ENCODE peak calls at places on chromosomes 6 and 20, in eight cellular contexts. B is HT1080; M is AG20443; R is head of caudate nucleus; A is WERI-Rb-1; L is Right ventricle myocardium superior; V is T-helper 2 cell treated with Interferon-gamma antibody and Interleukin-4, amounts not matched to agents 5 μg/mL and 100 μg/mL, for 36 hours; K is gastrocnemius medialis. U is an unnamed sample.
A peak's percentile ranks its signal among the peaks of the same experiment; 100 is the strongest.

GRCh38 chr6:27161946-27162603 is 85.4 kb upstream of the PRSS16 start:
- DNase-seq in B (peak; percentile 79), M (peak; percentile 32), R (peak; percentile 24), A (peak; percentile 37), L (no peak), V (no peak), K (no peak), U (peak; percentile 46)

GRCh38 chr6:36526066-36526465 is 21.2 kb downstream of the STK38 start:
- DNase-seq in B (no peak), M (no peak), R (no peak), A (no peak), L (no peak), V (no peak), K (no peak), U (peak; percentile 16)

GRCh38 chr6:56668158-56668557 is 25.5 kb upstream of the DST start:
- DNase-seq in B (no peak), M (no peak), R (no peak), A (no peak), L (no peak), V (no peak), K (no peak), U (no peak)

GRCh38 chr6:75493400-75494064 is at the start of gene FILIP1:
- DNase-seq in B (no peak), M (peak; percentile 9), R (peak; percentile 5), A (peak; percentile 75), L (peak; percentile 67), V (no peak), K (peak; percentile 92), U (peak; percentile 97)

GRCh38 chr6:100462990-100463684 is 1.6 kb downstream of the SIM1 start:
- DNase-seq in B (no peak), M (no peak), R (no peak), A (no peak), L (no peak), V (no peak), K (no peak), U (no peak)

GRCh38 chr6:43948527-43949450 is 178.5 kb downstream of the MRPL14 start:
- DNase-seq in B (peak; percentile 57), M (no peak), R (no peak), A (peak; percentile 2), L (no peak), V (no peak), K (no peak), U (peak; percentile 84)

GRCh38 chr20:38947931-38948362 is 14.2 kb upstream of the DHX35 start:
- DNase-seq in B (no peak), M (no peak), R (no peak), A (no peak), L (no peak), V (no peak), K (no peak), U (no peak)

GRCh38 chr20:1567392-1568165 is 10.1 kb upstream of the SIRPD start:
- DNase-seq in B (peak; percentile 97), M (peak; percentile 63), R (no peak), A (no peak), L (no peak), V (no peak), K (no peak), U (no peak)

GRCh38 chr6:140032177-140032576 is 657.7 kb upstream of the CITED2 start:
- DNase-seq in B (no peak), M (no peak), R (no peak), A (no peak), L (no peak), V (no peak), K (no peak), U (no peak)

GRCh38 chr6:6645266-6645917 is 56.9 kb downstream of the LY86 start:
- DNase-seq in B (no peak), M (no peak), R (no peak), A (no peak), L (no peak), V (no peak), K (no peak), U (no peak)

GRCh38 chr6:16999486-17000436 is 102.1 kb upstream of the STMND1 start:
- DNase-seq in B (peak; percentile 7), M (peak; percentile 80), R (no peak), A (no peak), L (no peak), V (no peak), K (no peak), U (no peak)

GRCh38 chr20:52340036-52340634 is 148.6 kb upstream of the ZFP64 start:
- DNase-seq in B (peak; percentile 77), M (no peak), R (no peak), A (no peak), L (no peak), V (no peak), K (no peak), U (peak; percentile 4)

GRCh38 chr20:1286267-1287036 is 20.4 kb downstream of the SNPH start:
- DNase-seq in B (no peak), M (no peak), R (no peak), A (no peak), L (no peak), V (no peak), K (no peak), U (no peak)

GRCh38 chr6:159077123-159077522 is 32.3 kb upstream of the TAGAP start:
- DNase-seq in B (no peak), M (no peak), R (no peak), A (no peak), L (no peak), V (peak; percentile 42), K (no peak), U (peak; percentile 34)

GRCh38 chr6:31970604-31971271 is 1.2 kb downstream of the DXO start:
- DNase-seq in B (no peak), M (no peak), R (no peak), A (no peak), L (no peak), V (no peak), K (peak; percentile 58), U (no peak)

GRCh38 chr20:33015114-33015491 is 7.6 kb downstream of the BPIFB2 start:
- DNase-seq in B (no peak), M (no peak), R (no peak), A (no peak), L (no peak), V (no peak), K (no peak), U (no peak)

GRCh38 chr20:62143976-62144825 is 632 bp downstream of the SS18L1 start:
- DNase-seq in B (peak; percentile 35), M (peak; percentile 89), R (peak; percentile 69), A (peak; percentile 46), L (peak; percentile 79), V (peak; percentile 57), K (peak; percentile 69), U (peak; percentile 74)

GRCh38 chr6:42352856-42353564 is 98.7 kb downstream of the TRERF1 start:
- DNase-seq in B (peak; percentile 73), M (peak; percentile 62), R (no peak), A (no peak), L (no peak), V (no peak), K (no peak), U (no peak)

GRCh38 chr20:51310216-51310615 is 232.3 kb downstream of the NFATC2 start:
- DNase-seq in B (no peak), M (no peak), R (no peak), A (no peak), L (no peak), V (no peak), K (no peak), U (peak; percentile 78)

GRCh38 chr6:167476844-167477595 is 152.1 kb downstream of the TTLL2 start:
- DNase-seq in B (no peak), M (no peak), R (no peak), A (no peak), L (no peak), V (no peak), K (no peak), U (no peak)

GRCh38 chr6:146544783-146545182 is 1.1 kb downstream of the RAB32 start:
- DNase-seq in B (no peak), M (no peak), R (no peak), A (no peak), L (no peak), V (no peak), K (no peak), U (peak; percentile 16)

U was measured in cardiac muscle cell.